ENCODE peak calls at places on chromosomes 3 and 15, in eight cellular contexts. G is RWPE2, W is left ventricle myocardium inferior, S is H1, Q is heart right ventricle, R is body of pancreas, L is stomach, I is transverse colon. Y is an unnamed sample. For H3K27me3, the result is how much of the 10 kb centered on the place peaks cover.

GRCh38 chr3:10553586-10554235 is 48.3 kb upstream of the ATP2B2 start:
- DNase-seq in R (no peak), L (no peak), Q (no peak), I (no peak), W (no peak), G (peak), S (peak), Y (no peak)

GRCh38 chr3:156659260-156659659 is 15.1 kb upstream of the TIPARP start:
- DNase-seq in Q (no peak), R (no peak), I (no peak), L (no peak), W (no peak), S (no peak), G (no peak), Y (no peak)

GRCh38 chr3:13042127-13042931 is 30.9 kb downstream of the IQSEC1 start:
- DNase-seq in S (no peak), W (no peak), Q (no peak), L (no peak), R (no peak), G (no peak), I (no peak), Y (no peak)

GRCh38 chr15:40047413-40048154 is 8.6 kb upstream of the SRP14 start:
- DNase-seq in Q (peak), G (peak), I (peak), R (peak), W (peak), S (peak), L (peak), Y (peak)

GRCh38 chr3:71944482-71944881 is 159.5 kb upstream of the PROK2 start:
- DNase-seq in S (no peak), Q (no peak), R (peak), I (no peak), G (no peak), W (no peak), L (no peak), Y (no peak)

GRCh38 chr15:89090791-89091666 is 2.8 kb downstream of the ABHD2 start:
- DNase-seq in I (peak), S (no peak), L (peak), W (peak), G (no peak), R (peak), Q (peak), Y (peak)

GRCh38 chr3:38140326-38141172 is 2.1 kb downstream of the MYD88 start:
- DNase-seq in R (no peak), L (peak), G (peak), W (no peak), Q (no peak), S (peak), I (no peak), Y (peak)

GRCh38 chr15:80585544-80586018 is 109.5 kb upstream of the ABHD17C start:
- DNase-seq in W (no peak), L (peak), S (no peak), R (no peak), G (peak), Q (no peak), I (peak), Y (no peak)

GRCh38 chr3:134093906-134094305 is 64.2 kb upstream of the SLCO2A1 start:
- DNase-seq in R (no peak), I (no peak), Q (no peak), S (no peak), G (no peak), L (no peak), W (no peak), Y (no peak)

GRCh38 chr15:101189341-101189679 is 62.5 kb downstream of the CHSY1 start:
- DNase-seq in I (no peak), G (no peak), Q (no peak), R (no peak), S (no peak), L (no peak), W (no peak), Y (no peak)

GRCh38 chr3:41295740-41296139 is 96.4 kb downstream of the CTNNB1 start:
- DNase-seq in I (no peak), Q (no peak), R (no peak), W (no peak), L (no peak), S (no peak), G (no peak), Y (no peak)

GRCh38 chr3:41290306-41290705 is 91.0 kb downstream of the CTNNB1 start:
- DNase-seq in S (no peak), G (no peak), R (no peak), Q (no peak), I (no peak), W (no peak), L (no peak), Y (no peak)

GRCh38 chr3:41296556-41296955 is 97.3 kb downstream of the CTNNB1 start:
- DNase-seq in W (no peak), L (no peak), S (no peak), G (no peak), I (no peak), R (no peak), Q (no peak), Y (no peak)

GRCh38 chr3:41290736-41291135 is 91.4 kb downstream of the CTNNB1 start:
- DNase-seq in L (no peak), R (no peak), Q (no peak), G (no peak), I (no peak), S (no peak), W (no peak), Y (no peak)

GRCh38 chr3:41293169-41293681 is 93.9 kb downstream of the CTNNB1 start:
- DNase-seq in R (no peak), L (no peak), W (no peak), I (no peak), Q (no peak), G (no peak), S (no peak), Y (no peak)
- H3K27ac ChIP-seq in R (no peak), L (no peak), W (no peak), I (no peak), Q (no peak), G (no peak), S (no peak), Y (no peak)

GRCh38 chr3:122167630-122168029 is 15.8 kb upstream of the CASR start:
- DNase-seq in W (no peak), G (no peak), L (no peak), Q (no peak), S (no peak), R (no peak), I (no peak), Y (no peak)

GRCh38 chr3:122168044-122168443 is 15.4 kb upstream of the CASR start:
- DNase-seq in I (no peak), W (no peak), L (no peak), G (no peak), R (no peak), Q (no peak), S (no peak), Y (no peak)

GRCh38 chr3:122169911-122170310 is 13.6 kb upstream of the CASR start:
- DNase-seq in L (no peak), G (no peak), W (no peak), S (no peak), Q (no peak), R (no peak), I (no peak), Y (no peak)
- H3K27me3 ChIP-seq in L (under half), G (under half), W (under half), S (under half), Q (under half), R (under half), I (under half), Y (under half)

DNA sequence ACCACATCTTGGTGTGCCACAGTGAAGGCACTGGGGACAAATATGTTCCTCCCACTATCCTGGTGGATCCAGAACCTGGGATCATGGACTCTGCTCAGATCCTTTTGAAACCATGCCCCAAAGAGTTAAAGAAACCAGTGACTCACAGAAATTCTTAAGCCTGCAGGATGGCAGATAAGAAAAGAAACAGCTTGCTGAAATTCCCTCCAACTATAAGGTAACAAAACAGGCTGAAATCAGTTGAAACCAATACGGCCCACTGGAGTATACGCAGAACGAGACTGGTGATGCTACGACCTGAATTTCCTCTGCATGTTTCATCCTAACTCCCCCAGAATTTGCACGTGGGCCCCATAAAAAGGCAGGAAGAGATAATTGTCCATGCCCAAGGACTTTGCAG is 209.6 kb downstream of the TJP1 start:
- DNase-seq in R (no peak), W (no peak), Q (no peak), L (no peak), G (no peak), I (no peak), S (no peak), Y (no peak)
- H3K27ac ChIP-seq in R (no peak), W (no peak), Q (no peak), L (no peak), G (no peak), I (no peak), S (no peak), Y (no peak)

GRCh38 chr15:28097656-28098359 is 1.3 kb downstream of the OCA2 start:
- DNase-seq in Q (no peak), G (no peak), R (no peak), I (no peak), L (no peak), W (no peak), S (no peak), Y (no peak)
- H3K27me3 ChIP-seq in Q (half or more), G (half or more), R (under half), I (half or more), L (under half), W (half or more), S (half or more), Y (under half)

DNA sequence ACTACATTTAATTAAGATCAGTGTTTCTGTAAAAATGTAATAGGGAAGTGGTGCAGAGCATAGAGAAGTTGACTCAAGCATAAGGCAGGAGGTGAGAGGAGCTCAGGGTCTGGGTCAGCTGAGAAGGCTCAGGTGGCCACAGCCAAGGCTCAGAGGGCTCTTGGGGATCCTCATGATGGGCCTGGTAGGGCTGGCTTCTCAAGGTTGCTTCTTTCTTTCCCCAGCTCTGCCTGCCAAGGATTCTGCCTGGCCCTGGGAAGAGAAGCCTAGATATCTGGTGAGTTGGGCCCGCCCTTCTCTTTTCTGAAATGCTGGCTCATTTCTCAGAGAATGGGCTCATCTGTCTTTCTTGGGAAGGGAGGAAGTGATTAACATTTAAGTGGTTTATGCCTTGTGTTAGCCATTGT is 6.5 kb downstream of the ZNF589 start:
- DNase-seq in G (no peak), S (no peak), L (no peak), R (no peak), I (no peak), W (no peak), Q (no peak), Y (peak)
- H3K27ac ChIP-seq in G (peak), S (no peak), L (no peak), R (no peak), I (no peak), W (peak), Q (no peak), Y (no peak)

Y was measured in ascending aorta.